ENCODE peak calls at places on chromosome 1, in five cellular contexts. One of them, this sample, is unnamed.

GRCh38 chr1:241848680-241849344 is 808 bp downstream of the EXO1 start:
- DNase-seq in stimulated activated CD8-positive, alpha-beta memory T cell treated with anti-CD3 and anti-CD28 coated beads, Interleukin-4, amount 100 ng/mL, for 24 hours: no peak
- DNase-seq in ureter: no peak
- DNase-seq in NCI-H1105 treated with DMSO at 0.1 percent for 48 hours: peak; percentile 12
- DNase-seq in psoas muscle: no peak
- DNase-seq in this sample: peak; percentile 41

GRCh38 chr1:244231193-244231571 is 180.1 kb downstream of the ZBTB18 start:
- DNase-seq in stimulated activated CD8-positive, alpha-beta memory T cell treated with anti-CD3 and anti-CD28 coated beads, Interleukin-4, amount 100 ng/mL, for 24 hours: no peak
- DNase-seq in ureter: no peak
- DNase-seq in NCI-H1105 treated with DMSO at 0.1 percent for 48 hours: no peak
- DNase-seq in psoas muscle: peak; percentile 55
- DNase-seq in this sample: no peak

GRCh38 chr1:56645663-56646330 is 683 bp downstream of the PRKAA2 start:
- DNase-seq in stimulated activated CD8-positive, alpha-beta memory T cell treated with anti-CD3 and anti-CD28 coated beads, Interleukin-4, amount 100 ng/mL, for 24 hours: no peak
- DNase-seq in ureter: no peak
- DNase-seq in NCI-H1105 treated with DMSO at 0.1 percent for 48 hours: no peak
- DNase-seq in psoas muscle: peak; percentile 22
- DNase-seq in this sample: no peak

GRCh38 chr1:244217711-244218110 is 166.6 kb downstream of the ZBTB18 start:
- DNase-seq in stimulated activated CD8-positive, alpha-beta memory T cell treated with anti-CD3 and anti-CD28 coated beads, Interleukin-4, amount 100 ng/mL, for 24 hours: no peak
- DNase-seq in ureter: no peak
- DNase-seq in NCI-H1105 treated with DMSO at 0.1 percent for 48 hours: no peak
- DNase-seq in psoas muscle: no peak
- DNase-seq in this sample: no peak

GRCh38 chr1:20472860-20473711 is 12.9 kb downstream of the CAMK2N1 start:
- DNase-seq in stimulated activated CD8-positive, alpha-beta memory T cell treated with anti-CD3 and anti-CD28 coated beads, Interleukin-4, amount 100 ng/mL, for 24 hours: no peak
- DNase-seq in ureter: no peak
- DNase-seq in NCI-H1105 treated with DMSO at 0.1 percent for 48 hours: no peak
- DNase-seq in psoas muscle: peak; percentile 63
- DNase-seq in this sample: peak; percentile 55

GRCh38 chr1:156727914-156728598 is at the start of gene METTL25B:
- DNase-seq in stimulated activated CD8-positive, alpha-beta memory T cell treated with anti-CD3 and anti-CD28 coated beads, Interleukin-4, amount 100 ng/mL, for 24 hours: peak; percentile 70
- DNase-seq in ureter: peak; percentile 90
- DNase-seq in NCI-H1105 treated with DMSO at 0.1 percent for 48 hours: peak; percentile 79
- DNase-seq in psoas muscle: peak; percentile 88
- DNase-seq in this sample: peak; percentile 86

GRCh38 chr1:178532392-178532791 is 19.5 kb downstream of the TEX35 start:
- DNase-seq in stimulated activated CD8-positive, alpha-beta memory T cell treated with anti-CD3 and anti-CD28 coated beads, Interleukin-4, amount 100 ng/mL, for 24 hours: peak; percentile 60
- DNase-seq in ureter: peak; percentile 87
- DNase-seq in NCI-H1105 treated with DMSO at 0.1 percent for 48 hours: peak; percentile 62
- DNase-seq in psoas muscle: peak; percentile 84
- DNase-seq in this sample: peak; percentile 79

GRCh38 chr1:160363951-160364350 is 2.9 kb upstream of the NHLH1 start:
- DNase-seq in stimulated activated CD8-positive, alpha-beta memory T cell treated with anti-CD3 and anti-CD28 coated beads, Interleukin-4, amount 100 ng/mL, for 24 hours: no peak
- DNase-seq in ureter: no peak
- DNase-seq in NCI-H1105 treated with DMSO at 0.1 percent for 48 hours: no peak
- DNase-seq in psoas muscle: no peak
- DNase-seq in this sample: no peak

GRCh38 chr1:153428073-153428638 is 11.8 kb downstream of the S100A7A start:
- DNase-seq in stimulated activated CD8-positive, alpha-beta memory T cell treated with anti-CD3 and anti-CD28 coated beads, Interleukin-4, amount 100 ng/mL, for 24 hours: no peak
- DNase-seq in ureter: no peak
- DNase-seq in NCI-H1105 treated with DMSO at 0.1 percent for 48 hours: no peak
- DNase-seq in psoas muscle: no peak
- DNase-seq in this sample: no peak

GRCh38 chr1:226979115-226979516 is 39.0 kb downstream of the COQ8A start:
- DNase-seq in stimulated activated CD8-positive, alpha-beta memory T cell treated with anti-CD3 and anti-CD28 coated beads, Interleukin-4, amount 100 ng/mL, for 24 hours: no peak
- DNase-seq in ureter: no peak
- DNase-seq in NCI-H1105 treated with DMSO at 0.1 percent for 48 hours: no peak
- DNase-seq in psoas muscle: no peak
- DNase-seq in this sample: no peak

GRCh38 chr1:233490488-233490887 is 123.4 kb upstream of the KCNK1 start:
- DNase-seq in stimulated activated CD8-positive, alpha-beta memory T cell treated with anti-CD3 and anti-CD28 coated beads, Interleukin-4, amount 100 ng/mL, for 24 hours: no peak
- DNase-seq in ureter: no peak
- DNase-seq in NCI-H1105 treated with DMSO at 0.1 percent for 48 hours: peak; percentile 1
- DNase-seq in psoas muscle: no peak
- DNase-seq in this sample: no peak

GRCh38 chr1:93323185-93323820 is 22.4 kb upstream of the DR1 start:
- DNase-seq in stimulated activated CD8-positive, alpha-beta memory T cell treated with anti-CD3 and anti-CD28 coated beads, Interleukin-4, amount 100 ng/mL, for 24 hours: no peak
- DNase-seq in ureter: no peak
- DNase-seq in NCI-H1105 treated with DMSO at 0.1 percent for 48 hours: no peak
- DNase-seq in psoas muscle: no peak
- DNase-seq in this sample: no peak